ENCODE peak calls at places on chromosomes 3 and 15, in five cellular contexts. F is HuH-7; E is stimulated activated naive CD8-positive, alpha-beta T cell treated with anti-CD3 and anti-CD28 coated beads, Interleukin-15, amount 100 ng/mL, for 72 hours; D is activated CD8-positive, alpha-beta T cell treated with anti-CD3 and anti-CD28 coated beads, Interleukin-2, amount 10 ng/mL, durations not matched to agents 7 days and 5 days; U is naive thymus-derived CD4-positive, alpha-beta T cell. Y is an unnamed sample.

GRCh38 chr3:20043825-20044224 is 3.6 kb downstream of the KAT2B start:
- DNase-seq in F (no peak), E (no peak), U (no peak), D (no peak), Y (no peak)

GRCh38 chr3:116444099-116444700 is 1.1 kb downstream of the LSAMP start:
- DNase-seq in E (no peak), F (no peak), U (no peak), D (no peak), Y (no peak)

GRCh38 chr3:11240496-11240895 is 31.7 kb upstream of the ATG7 start:
- DNase-seq in E (peak), U (no peak), D (no peak), F (no peak), Y (peak)

GRCh38 chr3:13839766-13840340 is 40.0 kb downstream of the WNT7A start:
- DNase-seq in D (no peak), U (no peak), F (no peak), E (no peak), Y (no peak)

GRCh38 chr15:59794229-59794886 is 105.2 kb upstream of the BNIP2 start:
- DNase-seq in F (no peak), D (peak), U (no peak), E (no peak), Y (no peak)

GRCh38 chr3:127688416-127689265 is 15.9 kb downstream of the ABTB1 start:
- DNase-seq in F (no peak), E (no peak), U (no peak), D (no peak), Y (no peak)

GRCh38 chr3:172703966-172704365 is 6.9 kb downstream of the NCEH1 start:
- DNase-seq in F (no peak), E (no peak), U (no peak), D (no peak), Y (no peak)

GRCh38 chr3:134407247-134407640 is 33.0 kb upstream of the AMOTL2 start:
- DNase-seq in E (no peak), U (no peak), F (no peak), D (no peak), Y (no peak)

GRCh38 chr15:91912336-91912735 is 58.8 kb downstream of the SLCO3A1 start:
- DNase-seq in F (no peak), E (no peak), U (no peak), D (no peak), Y (no peak)